ENCODE peak calls at places on chromosomes 11 and 22, in eight cellular contexts. C is IMR-90, X is breast epithelium, D is transverse colon, J is HCT116, Z is endothelial cell of umbilical vein, I is K562, N is right lobe of liver. E is an unnamed sample.
A peak's percentile ranks its signal among the peaks of the same experiment; 100 is the strongest.

GRCh38 chr11:25576320-25576719 is 755.6 kb upstream of the ANO3 start:
- DNase-seq in J (no peak), X (no peak), D (no peak), Z (no peak), C (no peak), N (no peak), I (no peak), E (no peak)

GRCh38 chr11:35525501-35526175 is at the start of gene PAMR1:
- DNase-seq in X (peak; percentile 58), J (no peak), D (peak; percentile 29), I (no peak), C (peak; percentile 90), N (peak; percentile 44), Z (no peak), E (peak; percentile 50)

GRCh38 chr11:20259506-20259905 is 99.2 kb upstream of the DBX1 start:
- DNase-seq in I (no peak), D (no peak), C (no peak), Z (no peak), N (no peak), X (no peak), J (no peak), E (no peak)

GRCh38 chr11:119793335-119793984 is 64.5 kb upstream of the NECTIN1 start:
- DNase-seq in N (no peak), C (no peak), Z (no peak), I (no peak), J (no peak), X (no peak), D (no peak), E (no peak)

GRCh38 chr11:110430267-110431211 is 791 bp downstream of the FDX1 start:
- DNase-seq in J (no peak), X (no peak), C (peak; percentile 56), N (peak; percentile 90), Z (peak; percentile 60), I (no peak), D (peak; percentile 61), E (no peak)

GRCh38 chr22:46770151-46770641 is 7.7 kb downstream of the TBC1D22A start:
- DNase-seq in I (no peak), C (no peak), J (no peak), X (no peak), Z (no peak), N (no peak), D (no peak), E (no peak)

GRCh38 chr11:60825790-60826189 is 16.1 kb upstream of the CCDC86 start:
- DNase-seq in J (no peak), X (no peak), I (no peak), C (no peak), Z (no peak), N (no peak), D (no peak), E (no peak)

GRCh38 chr11:39617971-39618370 is 1841.5 kb downstream of the LRRC4C start:
- DNase-seq in D (no peak), X (no peak), Z (no peak), N (no peak), J (no peak), C (no peak), I (no peak), E (no peak)

GRCh38 chr11:8715501-8715900 is 32.9 kb downstream of the RPL27A start:
- DNase-seq in C (no peak), N (no peak), X (no peak), Z (no peak), D (no peak), I (no peak), J (no peak), E (no peak)

GRCh38 chr22:48781391-48781790 is 1046.3 kb downstream of the BRD1 start:
- DNase-seq in C (no peak), N (no peak), X (no peak), D (no peak), Z (no peak), I (no peak), J (no peak), E (no peak)

GRCh38 chr22:47398491-47398890 is 636.0 kb downstream of the TBC1D22A start:
- DNase-seq in I (no peak), X (no peak), N (no peak), J (no peak), Z (no peak), D (no peak), C (no peak), E (no peak)

GRCh38 chr11:30045144-30045543 is 28.3 kb upstream of the KCNA4 start:
- DNase-seq in N (no peak), D (no peak), J (no peak), C (no peak), Z (no peak), I (no peak), X (no peak), E (no peak)

GRCh38 chr22:42648368-42649260 is 578 bp downstream of the CYB5R3 start:
- DNase-seq in C (no peak), Z (peak; percentile 51), I (no peak), N (peak; percentile 93), X (no peak), D (peak; percentile 89), J (no peak), E (peak; percentile 38)

GRCh38 chr11:130478204-130478701 is 29.8 kb downstream of the ADAMTS15 start:
- DNase-seq in C (peak; percentile 95), I (no peak), Z (peak; percentile 52), D (peak; percentile 48), N (no peak), X (no peak), J (no peak), E (peak; percentile 73)

GRCh38 chr22:42803454-42803853 is 53.6 kb downstream of the ARFGAP3 start:
- DNase-seq in I (no peak), X (peak; percentile 69), N (no peak), C (no peak), Z (no peak), J (no peak), D (no peak), E (peak; percentile 82)

GRCh38 chr11:126857860-126858808 is 142.4 kb downstream of the KIRREL3 start:
- DNase-seq in N (no peak), I (no peak), Z (no peak), D (no peak), X (no peak), J (no peak), C (peak; percentile 74), E (no peak)

GRCh38 chr11:35390737-35391682 is 28.3 kb downstream of the SLC1A2 start:
- DNase-seq in Z (no peak), J (no peak), X (no peak), C (peak; percentile 89), D (peak; percentile 19), I (no peak), N (peak; percentile 77), E (no peak)

GRCh38 chr11:46238967-46239800 is 38.3 kb upstream of the CREB3L1 start:
- DNase-seq in I (peak; percentile 85), C (peak; percentile 84), D (peak; percentile 86), J (peak; percentile 62), N (peak; percentile 83), X (peak; percentile 74), Z (peak; percentile 87), E (peak; percentile 97)

GRCh38 chr22:46598737-46599424 is 21.3 kb upstream of the GRAMD4 start:
- DNase-seq in C (peak; percentile 33), N (peak; percentile 48), I (no peak), J (no peak), D (no peak), Z (no peak), X (no peak), E (no peak)

GRCh38 chr11:103824116-103824515 is 212.3 kb upstream of the DDI1 start:
- DNase-seq in I (no peak), J (no peak), Z (peak; percentile 17), C (no peak), N (no peak), D (no peak), X (no peak), E (no peak)

DNA sequence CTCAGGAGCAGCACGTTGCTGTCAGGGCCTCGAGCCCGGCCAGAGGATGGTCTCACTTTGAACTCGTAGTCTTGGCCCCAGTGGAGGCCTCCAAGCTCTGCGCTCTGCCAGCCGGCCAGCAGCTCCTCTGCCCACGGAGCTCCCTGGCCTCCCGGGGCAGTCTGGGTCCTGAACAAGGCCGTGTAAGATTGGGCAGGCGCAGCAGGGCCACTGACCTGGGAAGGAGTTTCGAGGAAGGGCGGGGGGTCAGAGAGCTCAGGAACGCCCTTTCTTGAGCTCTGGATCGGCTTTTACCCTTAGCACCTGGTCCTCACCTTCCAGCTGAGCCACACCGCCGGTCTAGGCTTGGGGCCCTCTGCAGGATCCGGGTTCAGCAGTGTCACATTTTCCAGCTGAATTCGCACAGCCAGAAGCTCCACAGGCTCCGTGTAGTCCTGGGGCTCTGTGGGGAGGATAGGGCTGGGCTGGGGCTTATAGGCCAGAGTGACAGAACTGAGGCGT is 2.1 kb downstream of the ROBO4 start:
- DNase-seq in C (no peak), J (no peak), Z (no peak), D (no peak), I (no peak), X (no peak), N (no peak), E (peak; percentile 82)
- H3K4me3 ChIP-seq in C (no peak overlapping the region), J (no peak overlapping the region), Z (peak overlapping the region; percentile 89), D (no peak overlapping the region), I (no peak overlapping the region), X (peak overlapping the region; percentile 32), N (peak overlapping the region; percentile 7), E (no peak overlapping the region)

DNA sequence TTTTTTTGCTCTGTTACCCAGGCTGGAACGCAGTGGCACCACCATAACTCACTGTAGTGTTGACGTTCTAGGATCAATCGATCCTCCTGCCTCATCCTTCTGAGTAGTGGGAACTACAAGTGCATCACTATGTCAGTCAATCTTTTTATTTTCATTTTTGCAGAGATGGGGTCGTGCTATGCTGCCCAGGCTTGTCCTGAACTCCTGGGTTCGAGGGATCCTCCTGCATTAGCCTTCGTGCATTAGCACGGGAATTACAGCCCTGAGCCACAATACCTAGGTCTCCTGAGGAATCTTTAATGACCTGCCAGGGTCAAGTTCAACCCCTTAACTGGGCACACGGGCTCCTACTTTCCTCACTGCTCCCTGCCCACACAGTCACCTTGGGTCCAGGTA is 4.4 kb downstream of the APOL3 start:
- DNase-seq in C (no peak), D (no peak), J (no peak), I (no peak), X (no peak), N (no peak), Z (no peak), E (peak; percentile 52)
- TF ChIP-seq POLR2A in C (no peak), D (no peak), J (no peak), I (no peak), X (no peak), N (no peak), Z (no peak), E (no peak)

DNA sequence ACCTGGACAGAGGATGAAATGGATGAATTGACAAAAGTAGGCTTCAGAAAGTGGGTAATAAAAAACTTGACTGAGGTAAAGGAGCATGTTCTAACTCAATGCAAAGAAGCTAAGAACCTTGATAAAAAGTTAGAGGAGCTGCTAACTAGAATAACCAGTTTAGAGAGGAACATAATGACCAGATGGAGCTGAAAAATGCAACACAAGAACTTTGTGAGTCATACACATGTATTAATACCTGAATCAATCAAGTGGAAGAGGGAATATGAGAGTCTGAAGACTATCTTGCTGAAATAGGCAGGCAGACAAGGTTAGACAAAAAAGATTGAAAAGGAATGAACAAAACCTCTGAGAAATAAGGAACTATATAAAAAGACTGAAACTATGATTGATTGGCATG is 47.9 kb upstream of the SLC22A9 start:
- DNase-seq in I (no peak), C (no peak), N (no peak), D (no peak), X (no peak), Z (no peak), J (no peak), E (no peak)
- H3K4me3 ChIP-seq in I (no peak overlapping the region), C (no peak overlapping the region), N (no peak overlapping the region), D (no peak overlapping the region), X (no peak overlapping the region), Z (no peak overlapping the region), J (no peak overlapping the region), E (no peak overlapping the region)

GRCh38 chr22:50443202-50443601 is 31.6 kb downstream of the SBF1 start:
- DNase-seq in Z (no peak), I (no peak), J (no peak), N (no peak), X (no peak), D (no peak), C (no peak), E (no peak)
- TF ChIP-seq POLR2A in Z (no peak), I (no peak), J (no peak), N (no peak), X (no peak), D (no peak), C (no peak), E (no peak)